ENCODE peak calls at places on chromosomes 2 and 18, in ten cellular contexts. J is osteocyte; W is pulmonary artery endothelial cell; Q is DND-41; S is AG04450; F is OCI-LY7; O is ELR; H is activated T-helper 1 cell treated with anti-CD3 and anti-CD28 coated beads, Interleukin-12 subunit alpha, Interleukin-12 subunit beta, Interleukin-2, Interleukin-4 antibody, amounts not matched to agents 30 ng/mL and 10 ng/mL and 1 ng/mL, durations not matched to agents 14 hours and 24 hours and 36 hours; X is A172; U is AG09319. R is an unnamed sample.

GRCh38 chr2:20349457-20350034 is 1.1 kb downstream of the PUM2 start:
- DNase-seq in J (no peak), W (no peak), Q (no peak), S (no peak), F (peak), O (peak), H (no peak), X (no peak), U (no peak), R (no peak)

GRCh38 chr18:10367846-10368245 is 86.6 kb upstream of the APCDD1 start:
- DNase-seq in J (no peak), W (no peak), Q (no peak), S (no peak), F (no peak), O (peak), H (no peak), X (no peak), U (no peak), R (no peak)

GRCh38 chr2:39202639-39203369 is 41.0 kb downstream of the CDKL4 start:
- DNase-seq in J (no peak), W (no peak), Q (no peak), S (no peak), F (no peak), O (peak), H (no peak), X (no peak), U (no peak), R (no peak)

GRCh38 chr2:200728630-200729029 is 83.1 kb upstream of the BZW1 start:
- DNase-seq in J (no peak), W (no peak), Q (no peak), S (peak), F (no peak), O (no peak), H (no peak), X (no peak), U (no peak), R (no peak)

GRCh38 chr2:61178603-61179545 is 16.9 kb downstream of the C2orf74 start:
- DNase-seq in J (no peak), W (no peak), Q (peak), S (no peak), F (peak), O (peak), H (no peak), X (peak), U (no peak), R (no peak)

GRCh38 chr2:65728477-65729180 is 296.2 kb upstream of the SPRED2 start:
- DNase-seq in J (no peak), W (no peak), Q (no peak), S (no peak), F (no peak), O (no peak), H (no peak), X (peak), U (no peak), R (no peak)

GRCh38 chr18:3481696-3482210 is 31.8 kb downstream of the TGIF1 start:
- DNase-seq in J (no peak), W (no peak), Q (peak), S (peak), F (peak), O (peak), H (no peak), X (no peak), U (no peak), R (peak)

GRCh38 chr2:85990084-85990483 is 101.3 kb upstream of the ST3GAL5 start:
- DNase-seq in J (peak), W (no peak), Q (no peak), S (no peak), F (no peak), O (no peak), H (no peak), X (no peak), U (no peak), R (no peak)

GRCh38 chr2:168188011-168188410 is 59.4 kb downstream of the STK39 start:
- DNase-seq in J (no peak), W (no peak), Q (no peak), S (no peak), F (no peak), O (no peak), H (no peak), X (no peak), U (no peak), R (peak)

GRCh38 chr2:19356545-19357382 is 1.7 kb downstream of the OSR1 start:
- DNase-seq in J (peak), W (no peak), Q (no peak), S (no peak), F (no peak), O (peak), H (no peak), X (no peak), U (no peak), R (no peak)

GRCh38 chr2:144071461-144071860 is 448.5 kb downstream of the ZEB2 start:
- DNase-seq in J (no peak), W (no peak), Q (no peak), S (peak), F (no peak), O (peak), H (no peak), X (no peak), U (no peak), R (peak)

GRCh38 chr2:208103616-208104015 is 20.7 kb downstream of the CRYGD start:
- DNase-seq in J (no peak), W (no peak), Q (no peak), S (no peak), F (no peak), O (no peak), H (no peak), X (no peak), U (no peak), R (no peak)

GRCh38 chr2:12728221-12728777 is 11.6 kb downstream of the TRIB2 start:
- DNase-seq in J (no peak), W (no peak), Q (peak), S (no peak), F (peak), O (no peak), H (peak), X (no peak), U (no peak), R (no peak)

GRCh38 chr2:217248312-217248935 is 388.6 kb upstream of the TNP1 start:
- DNase-seq in J (peak), W (no peak), Q (peak), S (peak), F (no peak), O (no peak), H (no peak), X (no peak), U (peak), R (peak)

GRCh38 chr2:95315801-95316411 is 18.8 kb downstream of the KCNIP3 start:
- DNase-seq in J (no peak), W (no peak), Q (no peak), S (no peak), F (no peak), O (peak), H (no peak), X (peak), U (no peak), R (no peak)

GRCh38 chr2:105621038-105621437 is 123.7 kb upstream of the NCK2 start:
- DNase-seq in J (no peak), W (no peak), Q (no peak), S (no peak), F (no peak), O (no peak), H (no peak), X (no peak), U (no peak), R (no peak)

GRCh38 chr18:60554961-60555360 is 182.4 kb upstream of the MC4R start:
- DNase-seq in J (no peak), W (no peak), Q (peak), S (no peak), F (no peak), O (no peak), H (no peak), X (no peak), U (no peak), R (no peak)

GRCh38 chr2:9020267-9020666 is 16.8 kb upstream of the MBOAT2 start:
- DNase-seq in J (no peak), W (no peak), Q (no peak), S (no peak), F (no peak), O (no peak), H (no peak), X (no peak), U (no peak), R (no peak)

GRCh38 chr2:233020454-233020853 is 7.4 kb upstream of the NGEF start:
- DNase-seq in J (no peak), W (no peak), Q (no peak), S (no peak), F (no peak), O (no peak), H (no peak), X (no peak), U (no peak), R (no peak)

GRCh38 chr2:39696838-39697237 is 31.1 kb downstream of the TMEM178A start:
- DNase-seq in J (no peak), W (peak), Q (no peak), S (peak), F (peak), O (peak), H (no peak), X (peak), U (peak), R (peak)

GRCh38 chr2:176680916-176681315 is 411.7 kb downstream of the MTX2 start:
- DNase-seq in J (no peak), W (no peak), Q (no peak), S (no peak), F (no peak), O (peak), H (no peak), X (peak), U (no peak), R (no peak)

GRCh38 chr2:40820319-40820718 is 368.4 kb upstream of the SLC8A1 start:
- DNase-seq in J (no peak), W (no peak), Q (no peak), S (no peak), F (no peak), O (peak), H (no peak), X (no peak), U (no peak), R (no peak)

GRCh38 chr2:223020971-223021675 is 30.9 kb upstream of the KCNE4 start:
- DNase-seq in J (no peak), W (no peak), Q (no peak), S (no peak), F (no peak), O (no peak), H (no peak), X (no peak), U (no peak), R (no peak)

GRCh38 chr2:101725515-101726192 is 28.1 kb downstream of the MAP4K4 start:
- DNase-seq in J (no peak), W (no peak), Q (no peak), S (no peak), F (peak), O (peak), H (no peak), X (no peak), U (no peak), R (no peak)

GRCh38 chr2:6443424-6443823 is 422.3 kb downstream of the CMPK2 start:
- DNase-seq in J (no peak), W (no peak), Q (no peak), S (no peak), F (no peak), O (no peak), H (no peak), X (no peak), U (no peak), R (no peak)